ENCODE peak calls at places on chromosomes 4 and X, in five cellular contexts. M is dorsolateral prefrontal cortex, Y is A549, Q is AG09309, Z is H9. T is an unnamed sample.
A peak's percentile ranks its signal among the peaks of the same experiment; 100 is the strongest.

GRCh38 chr4:40264995-40265909 is 68.4 kb downstream of the RHOH start:
- DNase-seq in Z (no peak), Y (no peak), M (no peak), Q (no peak), T (no peak)

GRCh38 chr4:96164814-96165351 is 325.0 kb downstream of the PDHA2 start:
- DNase-seq in Q (peak; percentile 55), M (no peak), Z (no peak), Y (no peak), T (no peak)

GRCh38 chr4:3145251-3145908 is 70.9 kb downstream of the HTT start:
- DNase-seq in Y (no peak), Z (no peak), M (no peak), Q (no peak), T (no peak)

GRCh38 chr4:20370284-20370683 is 118.6 kb downstream of the SLIT2 start:
- DNase-seq in Y (no peak), Z (no peak), Q (no peak), M (no peak), T (no peak)

GRCh38 chr4:2322801-2323200 is 60.9 kb upstream of the MXD4 start:
- DNase-seq in M (peak; percentile 22), Y (no peak), Q (no peak), Z (no peak), T (no peak)

GRCh38 chr4:124067031-124067430 is 645.5 kb downstream of the ANKRD50 start:
- DNase-seq in Q (no peak), Y (no peak), Z (no peak), M (no peak), T (no peak)

GRCh38 chrX:151153086-151153485 is 23.3 kb upstream of the GPR50 start:
- DNase-seq in Z (peak; percentile 73), Y (peak; percentile 25), M (no peak), Q (peak; percentile 13), T (no peak)

GRCh38 chr4:173450281-173450680 is 51.4 kb upstream of the SCRG1 start:
- DNase-seq in M (no peak), Q (no peak), Y (no peak), Z (no peak), T (no peak)

GRCh38 chr4:112736718-112737135 is 99.8 kb downstream of the LARP7 start:
- DNase-seq in Z (no peak), M (no peak), Y (no peak), Q (no peak), T (no peak)

GRCh38 chrX:38379088-38379487 is 26.7 kb downstream of the OTC start:
- DNase-seq in Q (no peak), M (no peak), Y (no peak), Z (no peak), T (no peak)

GRCh38 chr4:6473264-6474052 is 1.0 kb upstream of the PPP2R2C start:
- DNase-seq in Z (peak; percentile 32), Y (no peak), Q (no peak), M (peak; percentile 24), T (no peak)

GRCh38 chr4:111630705-111631104 is 514.5 kb upstream of the FAM241A start:
- DNase-seq in Y (no peak), Z (no peak), Q (peak; percentile 13), M (no peak), T (no peak)

GRCh38 chr4:111632752-111633151 is 512.5 kb upstream of the FAM241A start:
- DNase-seq in Z (no peak), Y (no peak), Q (peak; percentile 16), M (no peak), T (no peak)

GRCh38 chr4:111633663-111634266 is 511.5 kb upstream of the FAM241A start:
- DNase-seq in M (no peak), Z (no peak), Q (no peak), Y (no peak), T (no peak)

GRCh38 chr4:111628437-111628836 is 516.8 kb upstream of the FAM241A start:
- DNase-seq in Z (no peak), Y (no peak), M (no peak), Q (no peak), T (no peak)

GRCh38 chr4:111631157-111631999 is 513.9 kb upstream of the FAM241A start:
- DNase-seq in Y (no peak), Z (no peak), Q (peak; percentile 7), M (no peak), T (no peak)
- TF ChIP-seq CTCF in Y (peak; percentile 35), Z (peak; percentile 72), Q (peak; percentile 53), M (peak; percentile 46), T (peak; percentile 18)

DNA sequence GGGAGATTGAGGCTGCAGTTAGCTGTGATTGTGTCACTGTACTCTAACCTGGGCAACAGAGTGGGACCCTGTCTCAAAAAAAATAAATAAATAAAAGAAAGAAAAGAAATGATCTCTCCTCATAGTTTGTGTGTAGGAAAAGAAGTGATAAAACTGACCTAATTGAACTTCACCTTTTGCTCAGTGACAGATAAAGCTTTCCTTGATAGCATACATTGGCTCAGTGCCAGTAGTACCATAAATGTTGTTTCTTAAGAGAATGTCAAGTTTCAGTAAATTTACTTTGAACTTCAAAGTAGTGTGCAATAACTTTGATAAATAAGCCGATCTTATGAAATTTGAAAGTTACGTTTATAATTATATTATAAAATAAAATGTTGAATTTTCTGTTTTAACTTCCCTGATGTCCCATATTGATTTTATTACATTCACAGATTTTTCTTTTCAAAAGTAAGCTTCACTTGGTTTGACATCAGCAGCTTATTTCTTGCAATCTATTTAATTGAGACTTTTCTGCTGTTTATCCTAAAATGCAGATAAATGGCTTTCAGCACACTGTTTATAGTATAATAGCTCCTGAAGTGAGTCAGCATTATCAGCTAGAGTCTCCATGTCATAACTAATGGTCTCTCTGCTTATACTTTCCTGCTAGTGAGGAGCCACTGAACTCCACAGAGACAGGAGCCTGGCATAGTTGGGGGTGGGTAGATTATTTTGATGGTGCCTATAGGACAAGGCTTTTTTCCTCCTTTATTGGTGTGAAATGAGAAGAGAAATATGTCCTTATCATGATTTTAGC is 330.1 kb downstream of the BMPR1B start:
- DNase-seq in M (no peak), Z (no peak), Q (no peak), Y (peak; percentile 55), T (no peak)
- TF ChIP-seq CTCF in M (no peak), Z (no peak), Q (no peak), Y (no peak), T (no peak)

GRCh38 chr4:83905952-83906351 is 370.0 kb downstream of the GPAT3 start:
- DNase-seq in Z (peak; percentile 61), Y (peak; percentile 17), M (no peak), Q (no peak), T (no peak)
- TF ChIP-seq CTCF in Z (peak; percentile 79), Y (no peak), M (no peak), Q (peak; percentile 24), T (no peak)

GRCh38 chrX:155179343-155179997 is 36.8 kb upstream of the VBP1 start:
- DNase-seq in Z (no peak), M (no peak), Q (no peak), Y (no peak), T (no peak)
- TF ChIP-seq CTCF in Z (no peak), M (no peak), Q (no peak), Y (no peak), T (no peak)

GRCh38 chrX:63128509-63128908 is 222.6 kb downstream of the SPIN4 start:
- DNase-seq in Y (peak; percentile 36), Z (no peak), Q (no peak), M (no peak), T (no peak)
- TF ChIP-seq CTCF in Y (peak; percentile 12), Z (peak; percentile 57), Q (peak; percentile 61), M (peak; percentile 41), T (peak; percentile 45)

GRCh38 chr4:117134386-117134785 is 49.0 kb upstream of the TRAM1L1 start:
- DNase-seq in Q (no peak), Z (peak; percentile 37), M (peak; percentile 43), Y (peak; percentile 36), T (no peak)
- TF ChIP-seq CTCF in Q (peak; percentile 19), Z (peak; percentile 78), M (peak; percentile 86), Y (peak; percentile 45), T (peak; percentile 35)

DNA sequence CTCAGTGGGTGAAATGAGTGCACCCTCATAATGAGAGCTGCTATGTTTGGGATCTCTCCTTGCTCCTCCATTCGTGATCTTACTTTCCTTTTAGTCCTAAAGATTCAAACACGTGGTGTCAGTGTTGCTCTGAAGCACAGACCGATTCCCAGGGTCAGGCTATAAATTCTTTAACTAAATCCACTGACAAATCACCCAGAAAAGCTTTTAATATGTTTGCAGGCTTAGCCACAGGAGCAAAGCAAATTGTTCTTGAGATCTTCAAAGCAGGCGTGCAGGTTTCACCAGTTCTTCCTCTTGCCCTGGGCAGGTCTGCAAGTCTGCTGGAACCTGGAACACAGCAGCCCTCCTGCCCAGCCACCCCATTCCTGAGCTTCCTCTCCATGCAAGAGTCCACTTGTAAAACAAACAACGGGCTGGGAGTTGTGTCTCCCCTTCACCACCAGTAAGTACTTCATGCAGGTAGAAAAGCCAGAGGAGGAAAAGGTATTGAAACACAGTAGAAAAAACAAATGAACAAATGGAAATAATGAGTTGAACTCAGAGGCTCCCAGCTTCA is 70.1 kb upstream of the ENPP6 start:
- DNase-seq in Z (peak; percentile 44), M (no peak), Y (no peak), Q (peak; percentile 23), T (no peak)
- TF ChIP-seq CTCF in Z (peak; percentile 28), M (peak; percentile 45), Y (no peak), Q (peak; percentile 52), T (peak; percentile 29)

T was measured in upper lobe of right lung.